ENCODE peak calls at places on chromosome 19, in ten cellular contexts. Z is gastrocnemius medialis, F is astrocyte, J is stomach, Q is aorta, R is adipocyte, H is tibial artery, G is hepatocyte, B is H9, U is H1. M is an unnamed sample. For H3K4me1, the result is how much of the 10 kb centered on the place peaks cover.

GRCh38 chr19:36330226-36330625 is 48.8 kb downstream of the ZFP14 start:
- DNase-seq in Z (no peak), F (no peak), J (no peak), Q (no peak), R (no peak), H (no peak), G (no peak), B (no peak), U (no peak), M (no peak)

GRCh38 chr19:8512115-8512967 is 1.6 kb downstream of the ZNF414 start:
- DNase-seq in Z (no peak), F (no peak), J (no peak), Q (no peak), R (peak), H (no peak), G (no peak), B (peak), U (peak), M (no peak)

GRCh38 chr19:11173516-11174155 is 18.1 kb upstream of the SPC24 start:
- DNase-seq in Z (no peak), F (no peak), J (no peak), Q (no peak), R (no peak), H (no peak), G (no peak), B (no peak), U (no peak), M (no peak)

GRCh38 chr19:18349524-18350128 is 9.2 kb downstream of the PGPEP1 start:
- DNase-seq in Z (peak), F (no peak), J (peak), Q (peak), R (peak), H (peak), G (peak), B (no peak), U (peak), M (no peak)

GRCh38 chr19:21626924-21627697 is 121.7 kb downstream of the ZNF429 start:
- DNase-seq in Z (no peak), F (no peak), J (no peak), Q (no peak), R (no peak), H (no peak), G (no peak), B (no peak), U (no peak), M (no peak)

GRCh38 chr19:7482584-7483439 is 6.0 kb downstream of the PEX11G start:
- DNase-seq in Z (no peak), F (no peak), J (no peak), Q (no peak), R (no peak), H (peak), G (peak), B (peak), U (peak), M (no peak)

GRCh38 chr19:50652722-50653121 is 3.5 kb downstream of the C19orf81 start:
- DNase-seq in Z (no peak), F (no peak), J (no peak), Q (no peak), R (no peak), H (no peak), G (no peak), B (no peak), U (no peak), M (no peak)

GRCh38 chr19:38544569-38545315 is 73.0 kb downstream of the MAP4K1 start:
- DNase-seq in Z (no peak), F (no peak), J (no peak), Q (no peak), R (peak), H (no peak), G (no peak), B (no peak), U (no peak), M (no peak)

GRCh38 chr19:5624154-5624663 is 1.3 kb downstream of the SAFB start:
- DNase-seq in Z (no peak), F (peak), J (peak), Q (peak), R (peak), H (peak), G (peak), B (no peak), U (peak), M (no peak)

GRCh38 chr19:32373614-32374295 is 28.3 kb downstream of the ZNF507 start:
- DNase-seq in Z (peak), F (peak), J (peak), Q (no peak), R (peak), H (peak), G (peak), B (no peak), U (no peak), M (no peak)

GRCh38 chr19:58001895-58002369 is 688 bp downstream of the ZNF606 start:
- DNase-seq in Z (no peak), F (peak), J (no peak), Q (no peak), R (peak), H (no peak), G (no peak), B (no peak), U (no peak), M (no peak)

GRCh38 chr19:1285737-1286360 is at the start of gene EFNA2:
- DNase-seq in Z (no peak), F (no peak), J (no peak), Q (no peak), R (peak), H (no peak), G (peak), B (no peak), U (no peak), M (no peak)

GRCh38 chr19:30376826-30377425 is 4.7 kb downstream of the ZNF536 start:
- DNase-seq in Z (no peak), F (no peak), J (peak), Q (no peak), R (no peak), H (peak), G (no peak), B (no peak), U (no peak), M (no peak)

GRCh38 chr19:27774827-27775226 is 1438.1 kb downstream of the UQCRFS1 start:
- DNase-seq in Z (no peak), F (no peak), J (no peak), Q (no peak), R (no peak), H (no peak), G (no peak), B (peak), U (peak), M (no peak)

GRCh38 chr19:13018037-13018914 is 23.0 kb downstream of the NFIX start:
- DNase-seq in Z (no peak), F (peak), J (peak), Q (no peak), R (peak), H (no peak), G (no peak), B (peak), U (no peak), M (no peak)

GRCh38 chr19:2540646-2541454 is 64.9 kb downstream of the GADD45B start:
- DNase-seq in Z (peak), F (peak), J (peak), Q (peak), R (peak), H (peak), G (peak), B (peak), U (peak), M (no peak)

GRCh38 chr19:778910-779653 is 18.2 kb upstream of the PTBP1 start:
- DNase-seq in Z (no peak), F (peak), J (no peak), Q (no peak), R (peak), H (peak), G (peak), B (no peak), U (no peak), M (no peak)

GRCh38 chr19:41323430-41324125 is 13.6 kb downstream of the CCDC97 start:
- DNase-seq in Z (peak), F (peak), J (peak), Q (peak), R (peak), H (peak), G (peak), B (peak), U (no peak), M (no peak)
- H3K4me1 ChIP-seq in Z (under half), F (half or more), J (half or more), Q (under half), R (half or more), H (under half), G (half or more), B (under half), U (under half), M (half or more)

GRCh38 chr19:43470288-43470687 is 4.9 kb upstream of the LYPD3 start:
- DNase-seq in Z (no peak), F (peak), J (no peak), Q (no peak), R (peak), H (no peak), G (no peak), B (no peak), U (no peak), M (no peak)
- H3K4me1 ChIP-seq in Z (under half), F (under half), J (under half), Q (under half), R (under half), H (under half), G (under half), B (under half), U (under half), M (under half)

DNA sequence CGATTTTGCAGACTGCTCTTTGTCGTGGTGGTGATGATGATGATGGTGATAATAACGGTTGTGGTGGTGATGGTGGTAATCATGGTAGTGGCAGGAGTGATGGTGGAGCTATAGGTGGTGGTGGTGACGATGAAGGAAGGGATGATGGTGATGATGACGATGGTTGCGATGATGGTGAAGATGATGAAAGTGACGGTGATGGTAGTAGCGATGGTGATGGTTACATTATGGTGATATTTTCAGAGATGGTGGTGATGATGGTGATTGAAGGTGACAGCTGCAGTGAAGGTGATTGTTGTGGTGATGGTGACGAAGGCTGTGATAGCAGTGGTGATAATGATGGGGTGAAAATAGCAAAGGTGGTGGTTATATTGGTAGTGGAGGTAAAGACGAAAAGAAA is 2.1 kb upstream of the ADGRE3 start:
- DNase-seq in Z (no peak), F (no peak), J (no peak), Q (no peak), R (no peak), H (no peak), G (no peak), B (no peak), U (no peak), M (no peak)
- H3K4me1 ChIP-seq in Z (under half), F (under half), J (under half), Q (under half), R (under half), H (under half), G (under half), B (under half), U (under half), M (under half)

GRCh38 chr19:16892868-16893685 is 4.3 kb downstream of the F2RL3 start:
- DNase-seq in Z (no peak), F (no peak), J (no peak), Q (no peak), R (no peak), H (no peak), G (no peak), B (no peak), U (no peak), M (no peak)

GRCh38 chr19:16893686-16893990 is 4.8 kb downstream of the F2RL3 start:
- DNase-seq in Z (no peak), F (no peak), J (no peak), Q (no peak), R (no peak), H (no peak), G (no peak), B (no peak), U (no peak), M (no peak)

GRCh38 chr19:16890461-16891184 is 1.8 kb downstream of the F2RL3 start:
- DNase-seq in Z (no peak), F (no peak), J (no peak), Q (no peak), R (no peak), H (no peak), G (no peak), B (no peak), U (no peak), M (no peak)

GRCh38 chr19:16892438-16892837 is 3.6 kb downstream of the F2RL3 start:
- DNase-seq in Z (no peak), F (no peak), J (no peak), Q (no peak), R (no peak), H (no peak), G (no peak), B (no peak), U (no peak), M (no peak)

DNA sequence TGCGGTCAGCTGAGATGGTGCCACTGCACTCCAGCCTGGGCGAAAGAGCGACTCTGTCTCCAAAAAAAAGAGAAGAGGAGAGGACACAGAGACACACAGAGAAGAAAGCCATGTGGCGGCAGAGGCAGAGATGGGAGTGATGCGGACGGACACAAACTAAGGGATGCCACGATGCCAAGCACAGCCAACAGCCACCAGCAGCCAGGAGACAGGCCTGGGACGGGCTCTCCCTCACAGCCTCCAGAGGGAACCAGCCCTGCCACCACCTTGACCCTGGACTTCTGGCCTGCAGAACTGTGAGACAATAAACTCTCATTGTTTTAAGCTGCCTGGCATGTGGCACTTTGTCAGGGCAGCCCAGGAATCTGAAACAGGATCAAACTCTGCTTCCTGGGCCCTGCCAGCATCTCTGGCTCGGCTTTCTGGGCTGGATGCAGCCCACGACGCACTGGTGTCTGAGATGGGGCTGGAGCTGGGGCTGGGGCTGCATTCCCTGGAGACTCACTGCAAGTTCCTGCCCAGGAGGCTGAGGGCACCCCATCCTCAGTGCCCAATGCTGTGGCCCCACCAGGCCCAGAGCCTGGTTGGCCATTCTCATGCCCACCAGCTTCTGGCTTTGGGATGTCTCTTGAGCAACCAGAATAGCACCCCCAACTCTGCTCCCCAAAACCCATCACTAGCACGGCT is 3.0 kb downstream of the F2RL3 start:
- DNase-seq in Z (no peak), F (no peak), J (no peak), Q (no peak), R (no peak), H (no peak), G (no peak), B (no peak), U (no peak), M (no peak)
- H3K4me1 ChIP-seq in Z (under half), F (under half), J (under half), Q (under half), R (under half), H (under half), G (under half), B (under half), U (under half), M (under half)